ENCODE peak calls at places on chromosome 15, in ten cellular contexts. C is ELR, J is pancreas, B is neural progenitor cell, M is NCI-H1105, T is G401, O is cerebellum, G is fibroblast of the conjunctiva, E is KBM-7, K is stomach. H is an unnamed sample.

GRCh38 chr15:90362936-90363212 is 10.8 kb downstream of the ZNF774 start:
- DNase-seq in C (peak; percentile 87), J (no peak), B (no peak), M (no peak), T (no peak), O (no peak), G (peak; percentile 63), E (no peak), K (no peak), H (no peak)

GRCh38 chr15:49858076-49858475 is 237.2 kb downstream of the DTWD1 start:
- DNase-seq in C (no peak), J (no peak), B (no peak), M (no peak), T (no peak), O (no peak), G (no peak), E (no peak), K (no peak), H (no peak)

GRCh38 chr15:71116942-71117341 is 1.7 kb downstream of the THSD4 start:
- DNase-seq in C (peak; percentile 17), J (no peak), B (no peak), M (no peak), T (no peak), O (no peak), G (no peak), E (no peak), K (no peak), H (no peak)

GRCh38 chr15:45522931-45523331 is 376 bp upstream of the SLC30A4 start:
- DNase-seq in C (peak; percentile 50), J (peak; percentile 74), B (no peak), M (no peak), T (peak; percentile 65), O (no peak), G (no peak), E (no peak), K (no peak), H (no peak)

GRCh38 chr15:78930577-78931388 is 14.1 kb downstream of the CTSH start:
- DNase-seq in C (peak; percentile 95), J (no peak), B (no peak), M (no peak), T (peak; percentile 60), O (peak; percentile 64), G (no peak), E (no peak), K (no peak), H (no peak)

GRCh38 chr15:70863450-70864218 is 9.7 kb upstream of the LARP6 start:
- DNase-seq in C (peak; percentile 94), J (no peak), B (no peak), M (no peak), T (no peak), O (no peak), G (peak; percentile 65), E (no peak), K (no peak), H (no peak)

GRCh38 chr15:65921780-65922179 is 52.5 kb downstream of the RAB11A start:
- DNase-seq in C (no peak), J (no peak), B (no peak), M (no peak), T (peak; percentile 77), O (peak; percentile 66), G (no peak), E (no peak), K (no peak), H (no peak)

GRCh38 chr15:25678498-25678865 is 184.6 kb downstream of the ATP10A start:
- DNase-seq in C (no peak), J (no peak), B (no peak), M (no peak), T (no peak), O (no peak), G (no peak), E (no peak), K (no peak), H (no peak)

GRCh38 chr15:100601628-100602063 is 338 bp downstream of the LINS1 start:
- DNase-seq in C (no peak), J (no peak), B (no peak), M (peak; percentile 38), T (no peak), O (no peak), G (no peak), E (no peak), K (no peak), H (no peak)

GRCh38 chr15:82648257-82649103 is 1.3 kb upstream of the CPEB1 start:
- DNase-seq in C (no peak), J (no peak), B (peak; percentile 65), M (no peak), T (peak; percentile 33), O (no peak), G (no peak), E (no peak), K (no peak), H (no peak)

H was measured in GM06990.